ENCODE peak calls at places on chromosomes 3 and 15, in six cellular contexts. F, Y, W, L, E and I are unnamed samples.

GRCh38 chr3:57855281-57855680 is 99.2 kb downstream of the SLMAP start:
- DNase-seq in Y (no peak), E (no peak), F (no peak), L (no peak), W (no peak), I (no peak)

GRCh38 chr3:86969500-86970189 is 21.3 kb downstream of the VGLL3 start:
- DNase-seq in E (no peak), W (no peak), F (no peak), L (peak; percentile 24), Y (no peak), I (no peak)

GRCh38 chr3:54866221-54866620 is 61.6 kb downstream of the LRTM1 start:
- DNase-seq in L (no peak), E (no peak), W (no peak), F (no peak), Y (no peak), I (no peak)

GRCh38 chr3:124202754-124203153 is 210.8 kb upstream of the ROPN1 start:
- DNase-seq in E (no peak), W (peak; percentile 88), Y (no peak), F (no peak), L (peak; percentile 80), I (no peak)

GRCh38 chr15:57333487-57333886 is 42.8 kb upstream of the CGNL1 start:
- DNase-seq in L (no peak), F (no peak), E (no peak), Y (no peak), W (no peak), I (no peak)

GRCh38 chr3:150407818-150408231 is 273 bp upstream of the TSC22D2 start:
- DNase-seq in L (peak; percentile 96), Y (no peak), F (peak; percentile 77), W (no peak), E (no peak), I (no peak)

GRCh38 chr3:42148982-42149432 is 57.9 kb downstream of the TRAK1 start:
- DNase-seq in Y (peak; percentile 71), F (no peak), W (peak; percentile 80), L (peak; percentile 81), E (no peak), I (peak; percentile 49)

GRCh38 chr15:68550004-68550403 is 28.8 kb upstream of the CORO2B start:
- DNase-seq in F (no peak), Y (no peak), E (no peak), W (no peak), L (no peak), I (no peak)

GRCh38 chr3:47365213-47366153 is 15.3 kb upstream of the PTPN23 start:
- DNase-seq in E (no peak), W (no peak), Y (no peak), F (no peak), L (peak; percentile 32), I (no peak)

GRCh38 chr3:12409625-12410596 is 74.4 kb upstream of the TSEN2 start:
- DNase-seq in E (peak; percentile 84), F (no peak), L (no peak), Y (no peak), W (no peak), I (no peak)

GRCh38 chr3:156307704-156308103 is 187.3 kb downstream of the KCNAB1 start:
- DNase-seq in E (no peak), F (no peak), L (peak; percentile 82), W (peak; percentile 78), Y (no peak), I (peak; percentile 10)